ENCODE peak calls at places on chromosomes 1 and 21, in five cellular contexts. A is IMR-90, Q is neuronal stem cell, P is mesendoderm, R is H1. D is an unnamed sample.
A peak's percentile ranks its signal among the peaks of the same experiment; 100 is the strongest.

GRCh38 chr1:203742446-203742845 is 22.5 kb upstream of the LAX1 start:
- DNase-seq in A (peak; percentile 30), R (no peak), Q (no peak), P (no peak), D (no peak)

GRCh38 chr1:13908128-13908527 is 208.1 kb downstream of the PRDM2 start:
- DNase-seq in P (no peak), Q (no peak), R (no peak), A (no peak), D (no peak)

GRCh38 chr1:177355575-177355974 is 184.8 kb downstream of the BRINP2 start:
- DNase-seq in Q (peak; percentile 20), R (peak; percentile 62), P (peak; percentile 40), A (peak; percentile 19), D (peak; percentile 49)

GRCh38 chr1:203930343-203930742 is 68.9 kb downstream of the SNRPE start:
- DNase-seq in R (no peak), P (no peak), Q (no peak), A (peak; percentile 66), D (no peak)

GRCh38 chr1:96538883-96539282 is 182.7 kb upstream of the PTBP2 start:
- DNase-seq in R (no peak), Q (no peak), A (peak; percentile 94), P (no peak), D (peak; percentile 90)

GRCh38 chr1:66564250-66564649 is 30.3 kb downstream of the SGIP1 start:
- DNase-seq in A (peak; percentile 99), R (no peak), Q (no peak), P (no peak), D (peak; percentile 100)

GRCh38 chr1:119768778-119769177 is at the start of gene HMGCS2:
- DNase-seq in Q (no peak), R (no peak), P (no peak), A (no peak), D (no peak)

GRCh38 chr1:224267922-224268321 is 62.0 kb downstream of the NVL start:
- DNase-seq in Q (no peak), A (no peak), R (no peak), P (no peak), D (no peak)

GRCh38 chr1:38005195-38006007 is at the start of gene FHL3:
- DNase-seq in Q (peak; percentile 64), A (peak; percentile 33), P (peak; percentile 89), R (peak; percentile 80), D (peak; percentile 42)

GRCh38 chr1:85134583-85135455 is 66.0 kb downstream of the SYDE2 start:
- DNase-seq in Q (no peak), R (no peak), P (no peak), A (peak; percentile 86), D (peak; percentile 84)

GRCh38 chr1:118075116-118075515 is 109.9 kb downstream of the SPAG17 start:
- DNase-seq in Q (no peak), A (peak; percentile 58), R (no peak), P (no peak), D (no peak)

GRCh38 chr1:16231331-16232315 is 5.4 kb downstream of the CPLANE2 start:
- DNase-seq in P (no peak), R (no peak), A (no peak), Q (no peak), D (no peak)

GRCh38 chr1:83583351-83584014 is 415.4 kb downstream of the TTLL7 start:
- DNase-seq in A (no peak), P (peak; percentile 20), Q (no peak), R (no peak), D (peak; percentile 33)

GRCh38 chr1:167517535-167518330 is 596 bp downstream of the CD247 start:
- DNase-seq in Q (no peak), P (no peak), A (no peak), R (peak; percentile 43), D (no peak)

GRCh38 chr1:167705250-167705649 is 16.5 kb upstream of the MPZL1 start:
- DNase-seq in A (no peak), Q (no peak), R (no peak), P (peak; percentile 77), D (no peak)

GRCh38 chr1:96416111-96416595 is 305.4 kb upstream of the PTBP2 start:
- DNase-seq in P (no peak), A (peak; percentile 99), R (no peak), Q (no peak), D (peak; percentile 100)

GRCh38 chr1:229884765-229885164 is 182.3 kb upstream of the GALNT2 start:
- DNase-seq in R (peak; percentile 29), P (peak; percentile 8), Q (no peak), A (no peak), D (no peak)

GRCh38 chr1:235910357-235911299 is 43.9 kb upstream of the LYST start:
- DNase-seq in R (no peak), A (peak; percentile 97), Q (peak; percentile 66), P (peak; percentile 86), D (peak; percentile 98)

GRCh38 chr1:90713741-90714509 is 3.2 kb downstream of the BARHL2 start:
- DNase-seq in A (no peak), R (peak; percentile 69), P (no peak), Q (no peak), D (no peak)

GRCh38 chr1:237232501-237232900 is 190.5 kb downstream of the RYR2 start:
- DNase-seq in Q (no peak), R (no peak), P (peak; percentile 72), A (no peak), D (no peak)

GRCh38 chr1:109881906-109882287 is 28.8 kb upstream of the CSF1 start:
- DNase-seq in Q (no peak), A (no peak), R (no peak), P (no peak), D (no peak)

GRCh38 chr21:42150458-42151085 is 68.4 kb upstream of the ABCG1 start:
- DNase-seq in R (no peak), A (no peak), Q (no peak), P (no peak), D (no peak)

GRCh38 chr1:97190326-97190725 is 468.7 kb downstream of the PTBP2 start:
- DNase-seq in A (peak; percentile 76), R (no peak), P (peak; percentile 12), Q (no peak), D (peak; percentile 13)

GRCh38 chr21:42095581-42095980 is 24.5 kb downstream of the UMODL1 start:
- DNase-seq in P (no peak), R (no peak), A (no peak), Q (no peak), D (no peak)

GRCh38 chr1:17909634-17910033 is 154.5 kb downstream of the ACTL8 start:
- DNase-seq in Q (no peak), A (peak; percentile 24), R (peak; percentile 73), P (peak; percentile 94), D (no peak)

GRCh38 chr1:221039616-221040015 is 160.4 kb downstream of the HLX start:
- DNase-seq in Q (no peak), P (peak; percentile 33), R (no peak), A (peak; percentile 75), D (peak; percentile 61)

GRCh38 chr1:151958959-151959358 is 34.7 kb downstream of the S100A10 start:
- DNase-seq in P (no peak), A (no peak), R (no peak), Q (no peak), D (no peak)

GRCh38 chr1:112626193-112626592 is 6.6 kb downstream of the CAPZA1 start:
- DNase-seq in P (no peak), Q (no peak), A (no peak), R (no peak), D (no peak)
- H3K4me1 ChIP-seq in P (no peaks in the 10 kb centered on the region), Q (no peaks in the 10 kb centered on the region), A (peaks cover 2% of the 10 kb centered on the region), R (no peaks in the 10 kb centered on the region), D (peaks cover 5% of the 10 kb centered on the region)

GRCh38 chr1:20212099-20212684 is 25.9 kb upstream of the PLA2G2C start:
- DNase-seq in Q (no peak), P (no peak), R (no peak), A (no peak), D (no peak)

GRCh38 chr1:20211511-20211931 is 25.2 kb upstream of the PLA2G2C start:
- DNase-seq in A (no peak), R (no peak), P (no peak), Q (no peak), D (no peak)

GRCh38 chr1:20210736-20211405 is 24.6 kb upstream of the PLA2G2C start:
- DNase-seq in Q (no peak), A (no peak), R (no peak), P (no peak), D (no peak)

GRCh38 chr1:20215716-20216115 is 29.4 kb upstream of the PLA2G2C start:
- DNase-seq in P (no peak), Q (no peak), A (no peak), R (no peak), D (no peak)

DNA sequence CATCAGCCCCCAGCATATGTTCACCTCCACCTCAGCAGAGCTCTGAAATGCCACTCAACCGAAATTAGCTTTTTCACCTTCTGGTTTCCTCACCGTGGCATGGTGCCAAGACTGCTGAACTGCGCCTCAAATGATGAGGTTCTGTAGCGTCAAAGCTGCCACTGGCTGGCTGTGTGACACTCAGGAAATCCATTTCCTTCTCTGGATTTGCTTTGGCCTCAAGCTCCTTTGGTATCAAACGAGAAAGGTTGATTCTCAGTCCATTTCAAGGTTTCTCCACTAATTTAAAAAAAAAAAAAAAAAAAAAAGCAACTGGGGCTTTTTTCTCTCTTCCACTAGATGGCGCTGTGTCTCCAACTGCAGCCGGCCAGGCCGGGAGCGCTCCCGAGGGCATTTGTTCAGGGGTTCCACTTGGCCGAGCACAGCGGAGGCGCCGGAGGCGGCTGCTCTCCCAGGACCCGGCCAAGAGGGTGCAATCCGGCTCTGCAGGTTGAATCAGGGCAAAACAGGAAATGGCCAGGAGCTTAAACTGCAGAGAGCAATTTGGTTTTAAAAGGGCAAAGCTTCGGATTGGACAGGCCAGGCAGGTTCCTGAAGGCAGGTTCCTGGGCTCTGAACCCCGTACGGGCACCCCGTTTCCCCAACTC is 26.5 kb upstream of the PLA2G2C start:
- DNase-seq in A (peak; percentile 38), P (peak; percentile 91), R (peak; percentile 81), Q (peak; percentile 67), D (peak; percentile 55)
- H4K8ac ChIP-seq in A (no peak overlapping the region), P (no peak overlapping the region), R (peak overlapping the region; percentile 62), Q (no peak overlapping the region), D (no peak overlapping the region)

DNA sequence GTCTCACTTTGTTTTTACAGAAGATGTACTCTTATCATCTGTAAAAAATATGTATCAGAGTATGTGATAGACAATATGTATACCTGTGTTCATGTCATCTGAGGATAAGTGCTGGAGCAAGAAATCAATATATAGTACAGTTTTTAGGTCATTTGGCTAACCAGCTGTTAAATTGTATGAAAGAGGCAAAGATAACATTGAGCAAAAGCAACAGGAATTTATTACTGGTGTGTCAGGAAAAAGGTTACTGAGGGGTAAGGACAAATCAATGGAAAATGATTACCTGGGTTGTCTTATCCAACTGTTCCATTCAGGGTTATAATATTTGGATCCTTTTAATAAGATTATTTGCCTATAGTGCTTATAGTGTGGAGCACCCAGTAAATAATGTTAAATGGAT is 4.9 kb downstream of the HIPK1 start:
- DNase-seq in R (no peak), A (no peak), Q (no peak), P (no peak), D (no peak)
- H3K4me1 ChIP-seq in R (peaks cover 3% of the 10 kb centered on the region), A (peaks cover 2% of the 10 kb centered on the region), Q (peaks cover 1% of the 10 kb centered on the region), P (peaks cover 2% of the 10 kb centered on the region), D (peaks cover 5% of the 10 kb centered on the region)

GRCh38 chr1:23561813-23562100 is 2.5 kb upstream of the ID3 start:
- DNase-seq in P (no peak), A (no peak), Q (no peak), R (no peak), D (no peak)
- H4K8ac ChIP-seq in P (no peak overlapping the region), A (peak overlapping the region; percentile 95), Q (no peak overlapping the region), R (no peak overlapping the region), D (peak overlapping the region; percentile 83)

GRCh38 chr1:40042337-40042736 is 1.8 kb downstream of the CAP1 start:
- DNase-seq in P (no peak), Q (no peak), A (peak; percentile 67), R (no peak), D (no peak)
- H3K4me1 ChIP-seq in P (peaks cover 4% of the 10 kb centered on the region), Q (peaks cover 4% of the 10 kb centered on the region), A (peaks cover 5% of the 10 kb centered on the region), R (peaks cover 3% of the 10 kb centered on the region), D (peaks cover 12% of the 10 kb centered on the region)

GRCh38 chr1:12143631-12144155 is 23.1 kb upstream of the TNFRSF1B start:
- DNase-seq in Q (no peak), A (peak; percentile 98), R (no peak), P (no peak), D (peak; percentile 96)
- H4K8ac ChIP-seq in Q (peak overlapping the region; percentile 1), A (peak overlapping the region; percentile 99), R (no peak overlapping the region), P (no peak overlapping the region), D (peak overlapping the region; percentile 86)

D was measured in mesenchymal stem cell.